ENCODE peak calls at places on chromosome X, in eight cellular contexts. Q is thoracic aorta, B is prostate gland, S is transverse colon, U is breast epithelium, W is body of pancreas, H is pancreas, E is PC-3. N is an unnamed sample.
A peak's percentile ranks its signal among the peaks of the same experiment; 100 is the strongest.

GRCh38 chrX:25968920-25969319 is 169.2 kb upstream of the MAGEB18 start:
- DNase-seq in U (no peak), H (peak; percentile 47), Q (no peak), W (peak; percentile 39), S (no peak), B (no peak), E (peak; percentile 4), N (no peak)

GRCh38 chrX:77875372-77875771 is 19.9 kb downstream of the MAGT1 start:
- DNase-seq in S (no peak), U (no peak), Q (no peak), H (no peak), W (no peak), E (no peak), B (no peak), N (no peak)

GRCh38 chrX:80648023-80648422 is 161.7 kb downstream of the BRWD3 start:
- DNase-seq in E (peak; percentile 22), S (no peak), B (no peak), H (no peak), U (no peak), Q (no peak), W (no peak), N (no peak)

GRCh38 chrX:45669715-45670360 is 469.2 kb upstream of the DIPK2B start:
- DNase-seq in B (no peak), W (no peak), U (no peak), S (no peak), H (no peak), E (no peak), Q (no peak), N (no peak)

GRCh38 chrX:112849010-112849409 is 8.4 kb upstream of the AMOT start:
- DNase-seq in H (no peak), B (no peak), U (no peak), W (no peak), S (no peak), Q (no peak), E (no peak), N (no peak)

GRCh38 chrX:74613350-74614192 is 853 bp downstream of the RLIM start:
- DNase-seq in S (peak; percentile 7), H (no peak), E (peak; percentile 6), W (peak; percentile 2), B (peak; percentile 3), Q (no peak), U (no peak), N (no peak)

GRCh38 chrX:130165181-130165702 is 399 bp downstream of the AIFM1 start:
- DNase-seq in Q (no peak), B (no peak), U (no peak), E (no peak), S (no peak), H (peak; percentile 30), W (no peak), N (peak; percentile 67)

GRCh38 chrX:42505057-42505456 is 272.9 kb downstream of the PPP1R2C start:
- DNase-seq in S (no peak), E (no peak), U (no peak), Q (no peak), H (no peak), W (no peak), B (no peak), N (no peak)

GRCh38 chrX:10529344-10529743 is 91.0 kb downstream of the MID1 start:
- DNase-seq in Q (no peak), H (no peak), E (peak; percentile 48), U (no peak), B (no peak), W (no peak), S (no peak), N (no peak)

GRCh38 chrX:1483843-1484637 is 31.3 kb upstream of the ASMTL start:
- DNase-seq in Q (no peak), S (no peak), W (no peak), H (no peak), E (no peak), U (peak; percentile 6), B (no peak), N (peak; percentile 30)

GRCh38 chrX:12825801-12826200 is 34.6 kb downstream of the PRPS2 start:
- DNase-seq in S (no peak), U (no peak), B (no peak), E (peak; percentile 85), Q (no peak), H (no peak), W (no peak), N (no peak)

GRCh38 chrX:28638775-28639174 is 51.5 kb downstream of the IL1RAPL1 start:
- DNase-seq in Q (no peak), U (no peak), H (no peak), W (no peak), B (no peak), S (no peak), E (no peak), N (no peak)

GRCh38 chrX:119885554-119886428 is 9.9 kb upstream of the AKAP14 start:
- DNase-seq in B (no peak), W (no peak), E (peak; percentile 31), U (no peak), S (no peak), H (no peak), Q (no peak), N (no peak)

GRCh38 chrX:102599950-102600579 is 750 bp downstream of the ARMCX5 start:
- DNase-seq in Q (no peak), S (no peak), W (no peak), B (no peak), U (no peak), E (peak; percentile 19), H (no peak), N (no peak)

GRCh38 chrX:119981286-119982070 is 37.9 kb upstream of the NKAP start:
- DNase-seq in S (no peak), Q (no peak), B (no peak), E (peak; percentile 58), H (no peak), W (peak; percentile 41), U (no peak), N (no peak)

GRCh38 chrX:107935664-107936433 is 46.3 kb downstream of the TEX13B start:
- DNase-seq in B (no peak), E (peak; percentile 49), H (peak; percentile 28), U (no peak), W (no peak), S (no peak), Q (no peak), N (no peak)

GRCh38 chrX:132023896-132024386 is 839 bp downstream of the STK26 start:
- DNase-seq in B (peak; percentile 6), W (no peak), U (no peak), S (no peak), Q (no peak), H (no peak), E (peak; percentile 31), N (no peak)

GRCh38 chrX:106894978-106895452 is 8.1 kb downstream of the RIPPLY1 start:
- DNase-seq in E (peak; percentile 91), B (no peak), S (no peak), W (no peak), Q (no peak), H (no peak), U (no peak), N (no peak)

GRCh38 chrX:102651968-102652744 is 873 bp downstream of the GPRASP1 start:
- DNase-seq in S (peak; percentile 27), Q (no peak), U (peak; percentile 56), E (no peak), H (no peak), W (peak; percentile 46), B (peak; percentile 22), N (peak; percentile 72)

GRCh38 chrX:40570346-40571093 is 10.2 kb upstream of the ATP6AP2 start:
- DNase-seq in E (no peak), U (no peak), Q (no peak), S (no peak), W (peak; percentile 13), H (no peak), B (no peak), N (no peak)

GRCh38 chrX:43750248-43750676 is 94.2 kb downstream of the MAOA start:
- DNase-seq in H (peak; percentile 34), E (peak; percentile 71), B (peak; percentile 54), W (peak; percentile 70), Q (peak; percentile 2), U (peak; percentile 28), S (peak; percentile 61), N (peak; percentile 69)

GRCh38 chrX:136636121-136636520 is 11.8 kb upstream of the CD40LG start:
- DNase-seq in B (no peak), E (no peak), S (no peak), Q (no peak), H (no peak), U (no peak), W (no peak), N (no peak)

GRCh38 chrX:17706676-17707075 is 30.6 kb upstream of the SCML1 start:
- DNase-seq in W (no peak), Q (no peak), B (no peak), S (no peak), U (no peak), E (peak; percentile 43), H (no peak), N (no peak)

GRCh38 chrX:17705211-17705610 is 32.1 kb upstream of the SCML1 start:
- DNase-seq in B (no peak), W (no peak), E (no peak), U (no peak), S (no peak), Q (no peak), H (no peak), N (no peak)

GRCh38 chrX:17710836-17711235 is 26.5 kb upstream of the SCML1 start:
- DNase-seq in B (no peak), H (no peak), U (no peak), Q (no peak), E (no peak), W (no peak), S (no peak), N (no peak)

GRCh38 chrX:17703201-17703600 is 34.1 kb upstream of the SCML1 start:
- DNase-seq in Q (no peak), W (no peak), U (no peak), S (no peak), E (peak; percentile 67), H (no peak), B (no peak), N (no peak)

GRCh38 chrX:17707731-17708130 is 29.6 kb upstream of the SCML1 start:
- DNase-seq in E (no peak), H (no peak), S (no peak), W (no peak), Q (no peak), B (no peak), U (no peak), N (no peak)
- H3K4me3 ChIP-seq in E (no peak overlapping the region), H (no peak overlapping the region), S (no peak overlapping the region), W (no peak overlapping the region), Q (no peak overlapping the region), B (no peak overlapping the region), U (no peak overlapping the region), N (no peak overlapping the region)

GRCh38 chrX:47751670-47752069 is 85.0 kb upstream of the ZNF81 start:
- DNase-seq in U (no peak), B (no peak), S (peak; percentile 60), Q (no peak), W (peak; percentile 43), E (peak; percentile 55), H (peak; percentile 55), N (no peak)
- TF ChIP-seq CTCF in U (no peak), B (no peak), S (peak; percentile 25), Q (no peak), W (peak; percentile 25), E (peak; percentile 63), H (no peak), N (no peak)

GRCh38 chrX:134679644-134680043 is 21.4 kb upstream of the PLAC1 start:
- DNase-seq in E (no peak), B (no peak), Q (no peak), W (no peak), S (no peak), U (no peak), H (no peak), N (no peak)
- H3K4me1 ChIP-seq in E (peaks cover 16% of the 10 kb centered on the region), B (no peaks in the 10 kb centered on the region), Q (no peaks in the 10 kb centered on the region), W (no peaks in the 10 kb centered on the region), S (no peaks in the 10 kb centered on the region), U (no peaks in the 10 kb centered on the region), H (no peaks in the 10 kb centered on the region), N (no peaks in the 10 kb centered on the region)

GRCh38 chrX:140273921-140274320 is 230.9 kb downstream of the SOX3 start:
- DNase-seq in H (no peak), U (no peak), W (no peak), E (no peak), Q (no peak), S (no peak), B (no peak), N (no peak)

GRCh38 chrX:140274761-140275525 is 229.9 kb downstream of the SOX3 start:
- DNase-seq in E (peak; percentile 63), B (no peak), Q (no peak), U (no peak), W (no peak), H (no peak), S (no peak), N (no peak)
- H3K4me3 ChIP-seq in E (no peak overlapping the region), B (no peak overlapping the region), Q (no peak overlapping the region), U (no peak overlapping the region), W (no peak overlapping the region), H (no peak overlapping the region), S (no peak overlapping the region), N (no peak overlapping the region)